ENCODE peak calls at places on chromosome 10, in seven cellular contexts. N, U, A, S, O, C and B are unnamed samples.

GRCh38 chr10:98460837-98461499 is 14.2 kb upstream of the HPS1 start:
- DNase-seq in N (peak), U (peak), A (peak), S (peak), O (peak), C (peak), B (peak)

GRCh38 chr10:27330074-27330473 is 89.5 kb upstream of the ACBD5 start:
- DNase-seq in N (no peak), U (no peak), A (no peak), S (no peak), O (no peak), C (no peak), B (no peak)

GRCh38 chr10:6148908-6149307 is 53.8 kb upstream of the PFKFB3 start:
- DNase-seq in N (no peak), U (no peak), A (no peak), S (no peak), O (no peak), C (no peak), B (no peak)

GRCh38 chr10:35613597-35614226 is 8.6 kb downstream of the GJD4 start:
- DNase-seq in N (peak), U (peak), A (peak), S (no peak), O (no peak), C (no peak), B (no peak)

GRCh38 chr10:116888380-116889055 is 39.2 kb downstream of the ENO4 start:
- DNase-seq in N (peak), U (peak), A (peak), S (peak), O (peak), C (peak), B (peak)

GRCh38 chr10:133462512-133463305 is 9.0 kb downstream of the SCART1 start:
- DNase-seq in N (no peak), U (no peak), A (no peak), S (no peak), O (no peak), C (no peak), B (no peak)

GRCh38 chr10:57222129-57222528 is 861.1 kb upstream of the ZWINT start:
- DNase-seq in N (no peak), U (no peak), A (no peak), S (no peak), O (no peak), C (no peak), B (no peak)

GRCh38 chr10:82961864-82962263 is 1086.9 kb downstream of the NRG3 start:
- DNase-seq in N (no peak), U (no peak), A (no peak), S (no peak), O (no peak), C (no peak), B (no peak)

GRCh38 chr10:4260483-4260882 is 475.5 kb upstream of the KLF6 start:
- DNase-seq in N (peak), U (peak), A (no peak), S (no peak), O (no peak), C (no peak), B (peak)

GRCh38 chr10:94583164-94583563 is 37.6 kb downstream of the HELLS start:
- DNase-seq in N (no peak), U (no peak), A (no peak), S (no peak), O (no peak), C (no peak), B (no peak)

GRCh38 chr10:116069856-116070255 is 203.2 kb downstream of the GFRA1 start:
- DNase-seq in N (no peak), U (peak), A (no peak), S (no peak), O (no peak), C (no peak), B (no peak)

GRCh38 chr10:70886921-70887665 is 1.3 kb downstream of the PCBD1 start:
- DNase-seq in N (no peak), U (no peak), A (no peak), S (no peak), O (no peak), C (no peak), B (no peak)

GRCh38 chr10:1048349-1048731 is 579 bp downstream of the IDI1 start:
- DNase-seq in N (peak), U (peak), A (no peak), S (no peak), O (peak), C (no peak), B (no peak)

GRCh38 chr10:75126277-75126676 is 14.8 kb downstream of the SAMD8 start:
- DNase-seq in N (peak), U (no peak), A (no peak), S (no peak), O (no peak), C (no peak), B (no peak)

GRCh38 chr10:89279449-89279869 is 22.4 kb upstream of the IFIT2 start:
- DNase-seq in N (no peak), U (peak), A (peak), S (peak), O (no peak), C (no peak), B (peak)
- H3K27ac ChIP-seq in N (no peak), U (peak), A (peak), S (no peak), O (peak), C (peak), B (no peak)

GRCh38 chr10:122350893-122351292 is 23.6 kb upstream of the PLEKHA1 start:
- DNase-seq in N (no peak), U (no peak), A (no peak), S (peak), O (no peak), C (no peak), B (no peak)
- TF ChIP-seq CTCF in N (no peak), U (no peak), A (no peak), S (no peak), O (no peak), C (no peak), B (no peak)

GRCh38 chr10:125146791-125147604 is 13.4 kb downstream of the CTBP2 start:
- DNase-seq in N (peak), U (no peak), A (peak), S (peak), O (no peak), C (no peak), B (peak)

GRCh38 chr10:125145636-125146035 is 14.7 kb downstream of the CTBP2 start:
- DNase-seq in N (no peak), U (no peak), A (no peak), S (no peak), O (no peak), C (no peak), B (no peak)

GRCh38 chr10:125144209-125144608 is 16.2 kb downstream of the CTBP2 start:
- DNase-seq in N (no peak), U (no peak), A (no peak), S (no peak), O (no peak), C (no peak), B (no peak)

GRCh38 chr10:125142946-125143345 is 17.4 kb downstream of the CTBP2 start:
- DNase-seq in N (no peak), U (no peak), A (no peak), S (no peak), O (no peak), C (no peak), B (no peak)

DNA sequence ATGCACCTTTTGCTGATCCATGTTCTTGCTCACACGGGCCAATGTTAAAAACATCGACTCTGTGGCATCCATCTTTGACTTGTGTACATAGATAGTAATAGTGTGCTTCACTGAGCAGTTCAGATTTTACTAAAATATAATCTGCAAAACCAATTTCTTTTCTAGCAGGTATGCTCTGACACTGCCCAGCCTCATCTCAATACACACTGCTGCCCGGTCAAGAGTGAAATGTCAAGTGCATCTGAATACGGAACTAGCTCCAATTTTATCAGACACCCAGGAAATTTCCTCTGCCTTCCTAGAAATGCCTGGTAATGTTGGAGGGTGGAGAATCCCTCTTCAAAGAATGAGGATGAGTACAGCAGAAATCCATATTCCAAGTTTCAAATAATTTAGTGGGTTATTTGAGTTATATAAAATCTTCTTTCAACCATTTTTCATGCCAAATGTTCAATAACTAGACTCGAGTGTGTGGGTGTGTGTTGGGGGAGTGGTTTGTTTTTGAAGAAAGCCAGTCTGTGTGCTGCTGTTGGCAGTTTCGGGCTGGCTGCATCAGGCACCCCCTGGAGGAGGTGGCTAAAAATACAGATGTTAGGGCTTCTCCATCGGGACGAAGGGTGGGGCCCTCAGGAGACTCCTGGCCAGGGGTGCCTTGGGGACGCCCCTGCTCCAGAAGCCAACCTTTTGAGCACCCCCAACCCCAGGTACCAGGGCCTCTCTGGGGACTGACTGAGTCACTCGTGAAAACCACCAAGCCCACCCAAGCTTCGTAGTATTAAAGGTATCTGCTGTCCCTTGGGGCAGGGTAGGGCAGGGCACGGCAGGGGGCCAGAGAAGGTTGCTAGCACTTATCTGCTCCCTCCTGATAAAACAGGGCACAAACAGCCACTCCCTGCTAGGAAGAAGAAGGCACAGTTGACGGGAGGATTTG is 15.4 kb downstream of the CTBP2 start:
- DNase-seq in N (peak), U (peak), A (peak), S (no peak), O (no peak), C (no peak), B (peak)
- H3K27ac ChIP-seq in N (no peak), U (peak), A (no peak), S (peak), O (peak), C (peak), B (peak)

GRCh38 chr10:86113044-86113443 is 253.6 kb downstream of the GRID1 start:
- DNase-seq in N (no peak), U (no peak), A (no peak), S (no peak), O (no peak), C (no peak), B (no peak)

GRCh38 chr10:86109421-86109820 is 257.2 kb downstream of the GRID1 start:
- DNase-seq in N (no peak), U (no peak), A (no peak), S (no peak), O (no peak), C (no peak), B (no peak)

GRCh38 chr10:86111902-86112301 is 254.7 kb downstream of the GRID1 start:
- DNase-seq in N (no peak), U (no peak), A (no peak), S (no peak), O (no peak), C (no peak), B (no peak)

GRCh38 chr10:86108696-86109095 is 257.9 kb downstream of the GRID1 start:
- DNase-seq in N (no peak), U (no peak), A (no peak), S (no peak), O (no peak), C (no peak), B (no peak)

GRCh38 chr10:86110156-86110786 is 256.3 kb downstream of the GRID1 start:
- DNase-seq in N (no peak), U (no peak), A (no peak), S (no peak), O (no peak), C (no peak), B (no peak)
- TF ChIP-seq CTCF in N (no peak), U (no peak), A (no peak), S (no peak), O (no peak), C (no peak), B (no peak)

DNA sequence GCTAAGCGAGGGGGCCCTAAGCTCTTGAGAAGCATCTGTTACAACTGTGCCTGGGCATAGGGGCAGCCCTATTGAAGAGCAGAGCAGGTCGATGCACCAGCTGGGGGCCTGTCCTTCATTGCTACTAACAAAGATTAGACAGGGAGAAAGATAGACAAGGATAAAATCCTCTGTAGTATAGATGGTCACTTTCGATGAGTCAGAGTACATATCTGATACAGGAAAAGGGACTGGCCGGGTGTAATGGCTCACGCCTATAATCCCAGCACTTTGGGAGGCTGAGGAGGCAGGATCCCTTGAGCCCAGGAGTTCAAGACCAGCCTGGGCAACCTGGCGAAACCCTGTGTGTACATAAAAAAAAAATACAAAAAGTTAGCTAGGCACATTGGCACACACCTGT is 13.6 kb downstream of the OPTN start:
- DNase-seq in N (no peak), U (no peak), A (no peak), S (no peak), O (no peak), C (no peak), B (no peak)
- H3K27ac ChIP-seq in N (no peak), U (no peak), A (no peak), S (peak), O (no peak), C (no peak), B (peak)

DNA sequence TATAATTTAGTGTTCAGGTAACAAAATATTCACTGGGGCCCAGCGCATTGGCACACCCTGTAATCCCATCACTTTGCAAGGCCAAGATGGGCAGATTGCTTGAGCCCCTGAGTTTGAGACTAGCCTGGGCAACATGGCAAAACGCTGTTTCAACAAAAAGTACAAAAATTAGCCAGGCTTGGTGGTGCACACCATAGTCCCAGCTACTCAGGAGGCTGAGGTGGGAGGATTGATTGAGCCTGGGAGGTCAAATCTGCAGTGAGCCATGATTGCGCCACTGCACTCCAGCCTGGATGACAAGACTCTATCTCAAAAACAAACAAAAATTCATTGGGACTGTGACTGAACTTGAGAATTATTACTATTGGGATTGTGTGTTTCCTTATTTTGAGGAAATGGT is 40.4 kb upstream of the TRUB1 start:
- DNase-seq in N (no peak), U (no peak), A (no peak), S (no peak), O (no peak), C (no peak), B (no peak)
- TF ChIP-seq CTCF in N (no peak), U (no peak), A (no peak), S (no peak), O (no peak), C (no peak), B (no peak)

GRCh38 chr10:125840955-125841354 is 17.6 kb downstream of the BCCIP start:
- DNase-seq in N (peak), U (peak), A (no peak), S (no peak), O (no peak), C (no peak), B (no peak)
- H3K27ac ChIP-seq in N (no peak), U (no peak), A (no peak), S (no peak), O (no peak), C (no peak), B (no peak)

GRCh38 chr10:123404357-123404756 is 250.2 kb downstream of the BUB3 start:
- DNase-seq in N (no peak), U (no peak), A (no peak), S (no peak), O (no peak), C (no peak), B (no peak)
- TF ChIP-seq CTCF in N (no peak), U (no peak), A (no peak), S (no peak), O (no peak), C (no peak), B (no peak)

GRCh38 chr10:113058175-113058961 is 108.3 kb downstream of the TCF7L2 start:
- DNase-seq in N (peak), U (peak), A (peak), S (no peak), O (no peak), C (peak), B (peak)
- H3K27ac ChIP-seq in N (peak), U (peak), A (peak), S (peak), O (peak), C (peak), B (peak)

GRCh38 chr10:113340255-113340654 is 212.6 kb upstream of the HABP2 start:
- DNase-seq in N (no peak), U (no peak), A (no peak), S (no peak), O (no peak), C (no peak), B (no peak)
- TF ChIP-seq CTCF in N (no peak), U (no peak), A (no peak), S (no peak), O (no peak), C (no peak), B (no peak)